ENCODE peak calls at places on chromosomes 13 and 19, in six cellular contexts. E, B, Y, S, V and R are unnamed samples.

GRCh38 chr13:24161010-24161775 is 673 bp downstream of the SPATA13 start:
- DNase-seq in B (peak), V (peak), E (no peak), S (no peak), Y (no peak), R (no peak)

GRCh38 chr19:30549151-30549550 is 177.0 kb downstream of the ZNF536 start:
- DNase-seq in Y (no peak), E (no peak), S (no peak), B (no peak), V (no peak), R (no peak)

GRCh38 chr19:33796164-33797100 is at the start of gene KCTD15:
- DNase-seq in B (peak), E (peak), S (peak), V (peak), Y (no peak), R (no peak)

GRCh38 chr13:73521291-73521626 is 462.5 kb downstream of the KLF5 start:
- DNase-seq in Y (no peak), B (no peak), V (no peak), S (no peak), E (no peak), R (no peak)

GRCh38 chr13:23330356-23330755 is 103.1 kb downstream of the SACS start:
- DNase-seq in S (peak), V (no peak), Y (no peak), B (no peak), E (no peak), R (no peak)

GRCh38 chr19:4575978-4576933 is 16.8 kb upstream of the SEMA6B start:
- DNase-seq in V (peak), Y (no peak), B (peak), S (no peak), E (peak), R (no peak)

GRCh38 chr13:23411220-23411619 is 22.3 kb downstream of the SACS start:
- DNase-seq in S (no peak), B (no peak), E (no peak), Y (no peak), V (no peak), R (no peak)

GRCh38 chr13:38880397-38880796 is 110.2 kb downstream of the STOML3 start:
- DNase-seq in V (no peak), Y (no peak), S (no peak), E (no peak), B (no peak), R (no peak)

GRCh38 chr13:113929628-113930615 is 44.0 kb downstream of the C13orf46 start:
- DNase-seq in B (no peak), E (peak), V (no peak), Y (no peak), S (no peak), R (no peak)

GRCh38 chr19:29878973-29879654 is 62.9 kb upstream of the URI1 start:
- DNase-seq in E (no peak), B (no peak), V (no peak), S (peak), Y (peak), R (no peak)

GRCh38 chr13:112531263-112531794 is 56.6 kb downstream of the TUBGCP3 start:
- DNase-seq in Y (no peak), E (no peak), S (no peak), V (no peak), B (no peak), R (no peak)

GRCh38 chr19:14434543-14435319 is 1.6 kb downstream of the PKN1 start:
- DNase-seq in E (no peak), V (peak), Y (peak), B (peak), S (peak), R (peak)

GRCh38 chr13:20125129-20125782 is 35.6 kb downstream of the GJA3 start:
- DNase-seq in B (no peak), Y (no peak), S (peak), E (no peak), V (peak), R (peak)

GRCh38 chr13:45004096-45004495 is 14.8 kb downstream of the GPALPP1 start:
- DNase-seq in S (no peak), B (no peak), E (no peak), V (no peak), Y (no peak), R (no peak)

GRCh38 chr13:49927755-49928154 is 8.4 kb downstream of the SPRYD7 start:
- DNase-seq in Y (no peak), S (no peak), E (no peak), V (peak), B (no peak), R (peak)

GRCh38 chr19:18520848-18521691 is 800 bp downstream of the ELL start:
- DNase-seq in V (no peak), Y (no peak), S (no peak), E (peak), B (peak), R (no peak)

GRCh38 chr19:34943861-34944573 is 17.3 kb downstream of the ZNF30 start:
- DNase-seq in V (no peak), Y (no peak), B (no peak), S (no peak), E (no peak), R (no peak)

GRCh38 chr19:29672933-29673336 is 7.7 kb downstream of the PLEKHF1 start:
- DNase-seq in V (no peak), B (no peak), S (no peak), E (no peak), Y (no peak), R (no peak)

GRCh38 chr19:19460761-19461265 is 54.5 kb downstream of the TSSK6 start:
- DNase-seq in Y (no peak), B (peak), E (peak), S (no peak), V (no peak), R (no peak)

GRCh38 chr13:70310720-70311119 is 202.5 kb upstream of the KLHL1 start:
- DNase-seq in Y (peak), S (peak), B (no peak), E (peak), V (peak), R (peak)

GRCh38 chr13:98273824-98274786 is 97.0 kb upstream of the RNF113B start:
- DNase-seq in B (no peak), S (no peak), E (no peak), Y (no peak), V (peak), R (no peak)

GRCh38 chr19:12778020-12778904 is 2.9 kb upstream of the HOOK2 start:
- DNase-seq in E (peak), V (peak), S (peak), B (peak), Y (no peak), R (no peak)

GRCh38 chr13:26602783-26603182 is 45.3 kb downstream of the WASF3 start:
- DNase-seq in S (no peak), E (no peak), Y (no peak), B (no peak), V (no peak), R (no peak)

DNA sequence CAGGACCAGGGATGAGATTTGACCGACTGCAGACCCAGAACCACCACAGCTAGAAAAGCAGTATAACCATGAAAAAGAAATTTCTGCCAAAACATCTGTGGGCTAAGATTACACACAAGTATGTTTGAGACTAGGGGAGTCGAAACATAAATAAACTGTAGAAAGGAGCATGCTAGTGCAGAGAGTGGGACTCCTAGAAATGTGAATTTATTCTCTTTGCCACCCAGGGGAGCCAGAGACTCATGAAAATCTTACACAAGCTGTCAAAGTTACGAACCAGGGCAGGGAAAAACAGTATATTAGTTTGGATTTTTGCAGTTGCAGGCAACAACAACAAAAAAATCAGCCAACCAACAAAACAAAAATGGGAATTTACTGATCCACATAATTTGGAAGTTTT is 12.3 kb upstream of the HSPH1 start:
- DNase-seq in S (no peak), B (no peak), Y (no peak), V (peak), E (no peak), R (peak)
- TF ChIP-seq CTCF in S (peak), B (no peak), Y (peak), V (peak), E (no peak), R (peak)

GRCh38 chr19:38806371-38806770 is 6.4 kb downstream of the LGALS4 start:
- DNase-seq in B (no peak), E (peak), S (no peak), V (no peak), Y (no peak), R (no peak)

GRCh38 chr19:38812004-38812840 is 523 bp downstream of the LGALS4 start:
- DNase-seq in S (no peak), B (no peak), V (no peak), Y (no peak), E (no peak), R (no peak)

GRCh38 chr19:38809592-38810252 is 3.0 kb downstream of the LGALS4 start:
- DNase-seq in S (no peak), Y (no peak), V (no peak), E (no peak), B (no peak), R (no peak)

GRCh38 chr19:38805180-38805579 is 7.6 kb downstream of the LGALS4 start:
- DNase-seq in E (no peak), B (no peak), S (no peak), Y (no peak), V (no peak), R (no peak)

GRCh38 chr19:38808741-38809140 is 4.0 kb downstream of the LGALS4 start:
- DNase-seq in S (no peak), Y (no peak), E (no peak), V (no peak), B (no peak), R (no peak)
- H3K4me3 ChIP-seq in S (no peak), Y (no peak), E (no peak), V (no peak), B (no peak), R (no peak)

DNA sequence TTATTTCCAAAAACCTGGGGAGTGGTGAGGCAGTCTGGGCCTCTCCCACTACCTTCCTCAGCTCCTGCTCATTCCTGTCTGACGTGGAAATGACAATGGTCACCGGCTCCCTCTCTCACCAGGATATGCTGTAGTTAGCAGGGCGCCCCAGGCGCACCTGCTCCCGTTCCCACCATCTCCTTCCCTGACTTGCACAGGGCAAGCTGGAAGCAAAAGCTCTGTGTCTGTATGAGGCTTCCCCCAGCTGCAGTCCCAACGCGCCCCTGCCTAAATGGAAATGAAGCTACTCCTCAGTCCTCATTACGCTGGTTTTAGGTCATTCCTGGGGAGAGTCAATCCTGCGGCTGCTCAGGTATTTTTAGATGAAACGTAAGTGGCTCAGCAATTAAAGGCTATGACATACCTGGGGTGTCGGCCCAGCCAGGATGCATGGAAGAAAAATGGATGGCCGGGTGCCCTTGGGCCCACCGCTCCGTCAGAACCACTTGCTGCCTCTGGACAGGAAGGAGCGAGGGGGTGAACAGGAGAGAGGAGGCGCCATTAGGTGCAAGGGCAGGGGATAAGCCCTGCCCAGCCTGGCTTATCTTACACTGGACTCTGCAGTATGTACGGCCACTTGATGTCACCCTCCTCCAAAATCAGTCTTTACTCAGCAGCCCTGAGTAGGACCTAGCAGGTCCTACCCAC is 32.4 kb downstream of the DHRS12 start:
- DNase-seq in S (no peak), B (no peak), Y (no peak), V (no peak), E (no peak), R (no peak)
- TF ChIP-seq CTCF in S (no peak), B (no peak), Y (no peak), V (no peak), E (no peak), R (no peak)

DNA sequence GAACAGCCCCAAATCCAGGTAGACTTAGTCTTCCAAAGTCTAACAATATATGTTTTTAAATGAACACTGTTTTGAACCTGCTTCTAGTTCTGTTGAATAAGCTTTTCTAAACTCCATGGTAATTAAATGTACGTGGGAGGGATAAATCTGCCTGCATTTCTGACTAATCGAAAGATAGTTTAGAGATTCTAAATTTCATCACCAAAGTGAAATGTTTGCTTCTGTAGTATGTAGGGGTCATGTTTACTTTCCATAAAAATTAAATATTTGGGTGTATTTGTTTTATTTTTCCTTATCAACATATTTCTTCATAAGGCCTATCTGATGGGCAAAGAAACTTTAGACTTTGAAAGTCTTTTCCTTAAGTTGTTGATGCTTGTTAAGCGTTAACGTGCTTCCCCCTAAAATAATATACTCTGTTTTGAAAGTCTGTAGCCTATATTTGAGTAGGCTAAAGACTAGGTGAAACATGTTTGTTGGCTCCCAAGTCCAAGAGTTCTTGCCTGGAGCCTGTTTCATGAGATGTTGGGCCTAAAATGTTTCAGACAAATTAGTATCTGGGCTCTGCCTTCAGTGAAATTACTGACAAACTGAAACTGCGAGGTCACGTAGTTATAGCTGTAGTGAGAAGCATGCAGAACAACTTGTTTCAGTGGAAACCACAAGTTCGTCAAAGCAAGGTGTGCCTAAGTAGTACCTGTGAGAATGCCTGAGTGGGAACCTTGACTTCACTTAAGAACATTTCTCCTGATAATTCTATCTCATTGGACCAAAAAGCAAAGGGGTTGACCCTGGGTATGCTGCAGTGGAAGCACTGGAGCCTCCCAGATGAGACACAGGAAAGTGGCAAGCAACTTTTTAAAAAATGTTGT is 126.2 kb downstream of the LMO7 start:
- DNase-seq in B (no peak), S (peak), Y (no peak), V (no peak), E (no peak), R (no peak)
- H3K4me3 ChIP-seq in B (peak), S (peak), Y (no peak), V (no peak), E (no peak), R (no peak)

GRCh38 chr19:3526507-3527244 is 12.3 kb upstream of the TEKTIP1 start:
- DNase-seq in Y (no peak), E (no peak), B (no peak), S (no peak), V (no peak), R (no peak)
- TF ChIP-seq CTCF in Y (peak), E (peak), B (no peak), S (no peak), V (peak), R (peak)

GRCh38 chr19:57240311-57241090 is at the start of gene ZNF805:
- DNase-seq in B (peak), Y (peak), E (peak), S (peak), V (peak), R (peak)

GRCh38 chr19:57241181-57241580 is 749 bp downstream of the ZNF805 start:
- DNase-seq in V (peak), S (peak), E (no peak), B (no peak), Y (peak), R (no peak)

GRCh38 chr19:57244513-57244912 is 4.1 kb downstream of the ZNF805 start:
- DNase-seq in E (no peak), B (no peak), S (no peak), V (no peak), Y (no peak), R (no peak)

GRCh38 chr19:57242821-57243220 is 2.4 kb downstream of the ZNF805 start:
- DNase-seq in V (no peak), S (no peak), Y (no peak), E (no peak), B (no peak), R (no peak)

GRCh38 chr19:57239982-57240310 is 486 bp upstream of the ZNF805 start:
- DNase-seq in Y (no peak), B (no peak), V (peak), E (no peak), S (no peak), R (no peak)
- H3K4me3 ChIP-seq in Y (peak), B (peak), V (peak), E (peak), S (peak), R (peak)

GRCh38 chr13:93116809-93117208 is 109.8 kb upstream of the GPC6 start:
- DNase-seq in Y (no peak), E (peak), V (no peak), B (no peak), S (no peak), R (no peak)
- TF ChIP-seq CTCF in Y (no peak), E (peak), V (no peak), B (no peak), S (peak), R (no peak)

DNA sequence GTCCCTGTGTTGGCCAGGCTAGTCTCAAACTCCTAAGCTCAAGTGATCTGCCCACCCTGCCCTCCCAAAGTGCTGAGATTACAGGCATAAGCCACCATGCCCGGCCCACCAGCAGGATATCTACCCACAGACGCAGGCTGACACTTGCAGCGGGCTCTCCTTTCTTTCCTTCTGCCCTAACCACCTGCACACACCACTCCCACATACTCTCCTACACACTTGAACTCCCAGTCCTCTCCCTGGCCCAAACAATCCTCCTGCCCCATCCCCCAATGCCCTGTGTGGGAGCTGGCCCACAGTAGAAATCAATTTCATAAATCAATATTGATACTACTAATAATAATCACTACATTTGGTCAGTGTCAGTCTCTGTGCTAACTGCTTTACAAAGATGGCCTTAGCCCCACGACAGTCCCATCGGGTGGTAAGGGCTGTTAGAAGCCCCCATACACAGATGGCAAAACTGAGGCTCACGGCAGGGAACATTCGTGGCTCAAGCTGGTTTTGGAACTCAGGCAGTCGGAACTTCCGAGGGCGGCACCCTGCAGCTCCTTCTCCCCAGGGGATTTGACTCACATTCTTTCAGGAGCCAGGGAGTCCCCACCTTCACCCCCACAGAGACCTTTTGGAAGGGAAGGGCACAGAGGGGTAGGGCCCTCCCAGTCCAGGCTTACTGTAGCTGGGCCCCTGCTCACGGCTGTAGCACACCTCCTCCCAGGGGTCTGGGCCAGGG is 3.4 kb upstream of the DPF1 start:
- DNase-seq in Y (no peak), V (no peak), E (no peak), S (no peak), B (no peak), R (no peak)
- H3K4me3 ChIP-seq in Y (no peak), V (no peak), E (peak), S (no peak), B (no peak), R (no peak)

GRCh38 chr19:57068921-57069697 is 50.7 kb upstream of the USP29 start:
- DNase-seq in V (no peak), E (peak), Y (no peak), B (peak), S (no peak), R (no peak)
- TF ChIP-seq CTCF in V (no peak), E (peak), Y (no peak), B (peak), S (peak), R (no peak)